ENCODE peak calls at places on chromosomes 7 and 10, in six cellular contexts. One of them, this sample, is unnamed.

GRCh38 chr7:30166155-30166840 is 31.5 kb downstream of the MTURN start:
- DNase-seq in A549: no peak
- DNase-seq in IMR-90: no peak
- DNase-seq in AG10803: no peak
- DNase-seq in CD8-positive, alpha-beta T cell: no peak
- DNase-seq in gastrocnemius medialis: no peak
- DNase-seq in this sample: no peak

GRCh38 chr7:27814054-27814453 is 74.1 kb downstream of the TAX1BP1 start:
- DNase-seq in A549: no peak
- DNase-seq in IMR-90: peak; percentile 26
- DNase-seq in AG10803: peak; percentile 56
- DNase-seq in CD8-positive, alpha-beta T cell: no peak
- DNase-seq in gastrocnemius medialis: no peak
- DNase-seq in this sample: no peak

GRCh38 chr7:3043544-3044395 is at the start of gene CARD11:
- DNase-seq in A549: no peak
- DNase-seq in IMR-90: no peak
- DNase-seq in AG10803: no peak
- DNase-seq in CD8-positive, alpha-beta T cell: peak; percentile 55
- DNase-seq in gastrocnemius medialis: no peak
- DNase-seq in this sample: no peak

GRCh38 chr7:21128418-21128817 is 299.5 kb upstream of the SP4 start:
- DNase-seq in A549: no peak
- DNase-seq in IMR-90: no peak
- DNase-seq in AG10803: no peak
- DNase-seq in CD8-positive, alpha-beta T cell: no peak
- DNase-seq in gastrocnemius medialis: no peak
- DNase-seq in this sample: no peak

GRCh38 chr7:87225696-87226095 is 6.2 kb upstream of the TMEM243 start:
- DNase-seq in A549: no peak
- DNase-seq in IMR-90: peak; percentile 72
- DNase-seq in AG10803: no peak
- DNase-seq in CD8-positive, alpha-beta T cell: no peak
- DNase-seq in gastrocnemius medialis: no peak
- DNase-seq in this sample: peak; percentile 20

GRCh38 chr10:51214207-51214896 is 140.1 kb downstream of the PRKG1 start:
- DNase-seq in A549: no peak
- DNase-seq in IMR-90: peak; percentile 30
- DNase-seq in AG10803: no peak
- DNase-seq in CD8-positive, alpha-beta T cell: no peak
- DNase-seq in gastrocnemius medialis: no peak
- DNase-seq in this sample: no peak

GRCh38 chr7:23514755-23515154 is 17.0 kb downstream of the TRA2A start:
- DNase-seq in A549: no peak
- DNase-seq in IMR-90: no peak
- DNase-seq in AG10803: no peak
- DNase-seq in CD8-positive, alpha-beta T cell: no peak
- DNase-seq in gastrocnemius medialis: no peak
- DNase-seq in this sample: no peak

GRCh38 chr7:73539709-73540108 is 17.6 kb upstream of the BAZ1B start:
- DNase-seq in A549: no peak
- DNase-seq in IMR-90: no peak
- DNase-seq in AG10803: no peak
- DNase-seq in CD8-positive, alpha-beta T cell: no peak
- DNase-seq in gastrocnemius medialis: no peak
- DNase-seq in this sample: no peak

GRCh38 chr7:55130079-55130476 is 111.3 kb downstream of the EGFR start:
- DNase-seq in A549: peak; percentile 13
- DNase-seq in IMR-90: peak; percentile 41
- DNase-seq in AG10803: peak; percentile 72
- DNase-seq in CD8-positive, alpha-beta T cell: no peak
- DNase-seq in gastrocnemius medialis: no peak
- DNase-seq in this sample: peak; percentile 41

GRCh38 chr7:150385240-150385830 is 6.2 kb downstream of the ZNF775 start:
- DNase-seq in A549: no peak
- DNase-seq in IMR-90: no peak
- DNase-seq in AG10803: no peak
- DNase-seq in CD8-positive, alpha-beta T cell: no peak
- DNase-seq in gastrocnemius medialis: peak; percentile 23
- DNase-seq in this sample: no peak

GRCh38 chr10:132163278-132163765 is 23.4 kb upstream of the DPYSL4 start:
- DNase-seq in A549: peak; percentile 75
- DNase-seq in IMR-90: no peak
- DNase-seq in AG10803: no peak
- DNase-seq in CD8-positive, alpha-beta T cell: peak; percentile 28
- DNase-seq in gastrocnemius medialis: no peak
- DNase-seq in this sample: no peak
- TF ChIP-seq CTCF in A549: no peak
- TF ChIP-seq CTCF in IMR-90: no peak
- TF ChIP-seq CTCF in AG10803: no peak
- TF ChIP-seq CTCF in CD8-positive, alpha-beta T cell: no peak
- TF ChIP-seq CTCF in gastrocnemius medialis: peak; percentile 21
- TF ChIP-seq CTCF in this sample: peak; percentile 74

GRCh38 chr7:131300572-131301466 is 26.9 kb upstream of the MKLN1 start:
- DNase-seq in A549: no peak
- DNase-seq in IMR-90: no peak
- DNase-seq in AG10803: no peak
- DNase-seq in CD8-positive, alpha-beta T cell: no peak
- DNase-seq in gastrocnemius medialis: no peak
- DNase-seq in this sample: no peak

GRCh38 chr7:131305152-131305551 is 22.5 kb upstream of the MKLN1 start:
- DNase-seq in A549: no peak
- DNase-seq in IMR-90: no peak
- DNase-seq in AG10803: no peak
- DNase-seq in CD8-positive, alpha-beta T cell: no peak
- DNase-seq in gastrocnemius medialis: no peak
- DNase-seq in this sample: no peak

GRCh38 chr7:131302453-131302852 is 25.2 kb upstream of the MKLN1 start:
- DNase-seq in A549: no peak
- DNase-seq in IMR-90: no peak
- DNase-seq in AG10803: no peak
- DNase-seq in CD8-positive, alpha-beta T cell: no peak
- DNase-seq in gastrocnemius medialis: no peak
- DNase-seq in this sample: no peak

GRCh38 chr7:131300078-131300477 is 27.6 kb upstream of the MKLN1 start:
- DNase-seq in A549: no peak
- DNase-seq in IMR-90: no peak
- DNase-seq in AG10803: no peak
- DNase-seq in CD8-positive, alpha-beta T cell: no peak
- DNase-seq in gastrocnemius medialis: no peak
- DNase-seq in this sample: no peak

GRCh38 chr7:131302876-131303707 is 24.6 kb upstream of the MKLN1 start:
- DNase-seq in A549: peak; percentile 28
- DNase-seq in IMR-90: peak; percentile 23
- DNase-seq in AG10803: peak; percentile 16
- DNase-seq in CD8-positive, alpha-beta T cell: peak; percentile 31
- DNase-seq in gastrocnemius medialis: peak; percentile 45
- DNase-seq in this sample: peak; percentile 28
- TF ChIP-seq CTCF in A549: peak; percentile 62
- TF ChIP-seq CTCF in IMR-90: peak; percentile 38
- TF ChIP-seq CTCF in AG10803: peak; percentile 53
- TF ChIP-seq CTCF in CD8-positive, alpha-beta T cell: peak; percentile 50
- TF ChIP-seq CTCF in gastrocnemius medialis: peak; percentile 69
- TF ChIP-seq CTCF in this sample: peak; percentile 78

DNA sequence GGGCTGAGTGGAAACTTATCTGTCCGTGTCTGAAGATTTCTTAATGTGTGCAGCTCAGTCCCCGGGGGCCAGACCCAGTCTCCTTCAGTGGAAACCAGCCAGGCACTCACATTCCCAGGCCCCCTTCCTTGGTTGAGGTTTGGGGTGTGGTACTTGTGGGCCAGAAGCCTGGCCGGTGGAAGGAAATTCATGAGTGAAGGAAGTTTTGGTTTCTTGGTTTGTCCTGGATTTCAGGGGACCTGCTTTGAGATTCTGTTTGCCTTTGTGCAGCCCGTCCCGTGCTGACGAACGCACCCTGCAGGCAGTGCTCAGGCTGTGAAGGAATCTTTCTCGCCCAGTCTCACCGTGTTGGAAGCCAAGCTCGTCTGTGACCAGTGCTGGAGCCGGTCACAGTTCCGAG is 2.9 kb downstream of the INPP5A start:
- DNase-seq in A549: no peak
- DNase-seq in IMR-90: peak; percentile 29
- DNase-seq in AG10803: peak; percentile 47
- DNase-seq in CD8-positive, alpha-beta T cell: no peak
- DNase-seq in gastrocnemius medialis: no peak
- DNase-seq in this sample: peak; percentile 69
- TF ChIP-seq CTCF in A549: no peak
- TF ChIP-seq CTCF in IMR-90: peak; percentile 27
- TF ChIP-seq CTCF in AG10803: peak; percentile 56
- TF ChIP-seq CTCF in CD8-positive, alpha-beta T cell: no peak
- TF ChIP-seq CTCF in gastrocnemius medialis: no peak
- TF ChIP-seq CTCF in this sample: peak; percentile 59

DNA sequence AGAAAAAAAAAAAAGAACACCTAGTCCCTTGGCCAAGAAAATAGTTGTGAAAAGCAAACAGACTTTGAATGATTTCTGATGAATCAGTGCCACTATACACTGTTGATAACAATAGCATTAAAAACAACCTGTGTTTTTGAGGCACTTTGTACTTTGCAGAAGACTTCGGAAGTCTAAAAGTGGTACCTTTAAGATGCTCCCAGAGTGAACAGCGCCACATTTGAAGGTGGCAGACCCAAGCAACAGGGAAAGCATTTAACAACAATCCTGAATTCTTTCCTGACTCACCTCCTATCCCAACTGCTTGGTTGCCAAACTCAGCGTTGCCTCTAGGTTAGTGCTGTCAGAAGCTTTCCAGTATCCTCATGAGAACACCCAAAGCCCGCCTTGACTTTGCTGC is 102.5 kb upstream of the CCDC6 start:
- DNase-seq in A549: no peak
- DNase-seq in IMR-90: no peak
- DNase-seq in AG10803: no peak
- DNase-seq in CD8-positive, alpha-beta T cell: no peak
- DNase-seq in gastrocnemius medialis: no peak
- DNase-seq in this sample: no peak
- TF ChIP-seq CTCF in A549: peak; percentile 17
- TF ChIP-seq CTCF in IMR-90: no peak
- TF ChIP-seq CTCF in AG10803: no peak
- TF ChIP-seq CTCF in CD8-positive, alpha-beta T cell: no peak
- TF ChIP-seq CTCF in gastrocnemius medialis: no peak
- TF ChIP-seq CTCF in this sample: no peak

GRCh38 chr7:130032698-130033097 is 18.5 kb downstream of the ZC3HC1 start:
- DNase-seq in A549: no peak
- DNase-seq in IMR-90: no peak
- DNase-seq in AG10803: no peak
- DNase-seq in CD8-positive, alpha-beta T cell: no peak
- DNase-seq in gastrocnemius medialis: no peak
- DNase-seq in this sample: no peak

GRCh38 chr7:130040576-130040975 is 10.6 kb downstream of the ZC3HC1 start:
- DNase-seq in A549: no peak
- DNase-seq in IMR-90: no peak
- DNase-seq in AG10803: no peak
- DNase-seq in CD8-positive, alpha-beta T cell: no peak
- DNase-seq in gastrocnemius medialis: no peak
- DNase-seq in this sample: no peak

DNA sequence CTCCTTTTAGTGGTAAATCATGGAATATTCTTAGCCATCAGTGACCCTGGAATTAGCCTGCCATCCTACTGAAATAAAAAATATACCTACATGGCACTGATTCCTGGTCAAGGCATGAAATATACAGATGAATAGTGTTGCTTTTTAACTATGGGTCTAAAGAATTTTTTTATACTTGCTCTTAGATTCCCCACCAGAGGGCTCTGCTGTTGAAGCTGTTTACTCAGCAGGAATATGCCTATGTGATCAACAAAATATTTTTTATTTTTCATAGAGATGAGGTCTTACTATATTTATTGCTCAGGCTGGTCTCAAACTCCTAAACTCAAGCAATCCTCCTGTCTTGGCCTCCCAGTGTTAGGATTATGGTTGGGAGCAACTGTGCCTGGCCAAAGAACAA is 13.5 kb downstream of the ZC3HC1 start:
- DNase-seq in A549: no peak
- DNase-seq in IMR-90: peak; percentile 20
- DNase-seq in AG10803: peak; percentile 12
- DNase-seq in CD8-positive, alpha-beta T cell: no peak
- DNase-seq in gastrocnemius medialis: no peak
- DNase-seq in this sample: peak; percentile 12
- TF ChIP-seq CTCF in A549: peak; percentile 54
- TF ChIP-seq CTCF in IMR-90: peak; percentile 41
- TF ChIP-seq CTCF in AG10803: peak; percentile 46
- TF ChIP-seq CTCF in CD8-positive, alpha-beta T cell: no peak
- TF ChIP-seq CTCF in gastrocnemius medialis: no peak
- TF ChIP-seq CTCF in this sample: peak; percentile 71

GRCh38 chr7:80665526-80665925 is 27.1 kb downstream of the CD36 start:
- DNase-seq in A549: no peak
- DNase-seq in IMR-90: no peak
- DNase-seq in AG10803: no peak
- DNase-seq in CD8-positive, alpha-beta T cell: no peak
- DNase-seq in gastrocnemius medialis: no peak
- DNase-seq in this sample: no peak
- TF ChIP-seq CTCF in A549: no peak
- TF ChIP-seq CTCF in IMR-90: no peak
- TF ChIP-seq CTCF in AG10803: no peak
- TF ChIP-seq CTCF in CD8-positive, alpha-beta T cell: no peak
- TF ChIP-seq CTCF in gastrocnemius medialis: no peak
- TF ChIP-seq CTCF in this sample: no peak

GRCh38 chr10:121521794-121522556 is 76.3 kb downstream of the FGFR2 start:
- DNase-seq in A549: no peak
- DNase-seq in IMR-90: no peak
- DNase-seq in AG10803: no peak
- DNase-seq in CD8-positive, alpha-beta T cell: no peak
- DNase-seq in gastrocnemius medialis: no peak
- DNase-seq in this sample: no peak
- TF ChIP-seq CTCF in A549: no peak
- TF ChIP-seq CTCF in IMR-90: no peak
- TF ChIP-seq CTCF in AG10803: no peak
- TF ChIP-seq CTCF in CD8-positive, alpha-beta T cell: no peak
- TF ChIP-seq CTCF in gastrocnemius medialis: no peak
- TF ChIP-seq CTCF in this sample: no peak

This sample was measured in HFFc6.